ENCODE peak calls at places on chromosomes 4 and X, in seven cellular contexts. H, J, L, N, K, P and G are unnamed samples.

GRCh38 chr4:155705664-155706063 is 39.0 kb downstream of the GUCY1A1 start:
- DNase-seq in P (peak), K (no peak), L (peak), J (peak), H (peak), N (no peak), G (no peak)

GRCh38 chr4:4333265-4333706 is 43.2 kb downstream of the ZBTB49 start:
- DNase-seq in L (peak), P (no peak), N (no peak), K (no peak), H (no peak), J (peak), G (no peak)

GRCh38 chr4:185209031-185209851 is at the start of gene SNX25:
- DNase-seq in N (peak), J (peak), H (peak), P (peak), L (peak), K (peak), G (peak)

GRCh38 chrX:141405486-141405877 is 163.2 kb upstream of the SPANXC start:
- DNase-seq in L (peak), H (no peak), J (no peak), P (no peak), K (no peak), N (no peak), G (no peak)

GRCh38 chr4:76964769-76965168 is 15.2 kb downstream of the SEPTIN11 start:
- DNase-seq in K (no peak), P (no peak), N (no peak), J (no peak), L (no peak), H (no peak), G (no peak)

GRCh38 chrX:119186763-119187162 is 49.3 kb upstream of the PGRMC1 start:
- DNase-seq in P (no peak), K (no peak), J (no peak), N (no peak), H (no peak), L (no peak), G (no peak)

GRCh38 chr4:188879598-188879997 is 740.4 kb downstream of the TRIML1 start:
- DNase-seq in H (no peak), L (no peak), N (no peak), K (no peak), J (no peak), P (no peak), G (no peak)

GRCh38 chr4:81058621-81059020 is 28.1 kb downstream of the BMP3 start:
- DNase-seq in H (no peak), P (no peak), L (no peak), N (no peak), J (no peak), K (no peak), G (peak)

GRCh38 chr4:87807402-87807801 is 8.0 kb downstream of the IBSP start:
- DNase-seq in N (no peak), H (no peak), P (no peak), J (no peak), L (no peak), K (no peak), G (peak)

GRCh38 chrX:140360284-140360683 is 144.6 kb downstream of the SOX3 start:
- DNase-seq in L (no peak), H (peak), P (no peak), N (no peak), K (no peak), J (no peak), G (no peak)

GRCh38 chr4:8278421-8279287 is 9.1 kb downstream of the HTRA3 start:
- DNase-seq in J (peak), K (no peak), L (peak), P (no peak), N (no peak), H (no peak), G (no peak)

GRCh38 chr4:35689866-35690265 is 554.4 kb downstream of the ARAP2 start:
- DNase-seq in J (no peak), P (no peak), H (peak), N (no peak), K (no peak), L (peak), G (peak)

GRCh38 chr4:119139316-119139715 is 3.7 kb downstream of the MYOZ2 start:
- DNase-seq in K (no peak), N (no peak), P (no peak), J (no peak), L (no peak), H (no peak), G (no peak)

GRCh38 chrX:77299549-77299948 is 147.6 kb upstream of the FGF16 start:
- DNase-seq in P (no peak), H (no peak), N (no peak), J (no peak), L (no peak), K (no peak), G (no peak)

GRCh38 chr4:139710073-139710472 is 44.5 kb downstream of the MGST2 start:
- DNase-seq in H (no peak), P (no peak), J (peak), L (no peak), N (no peak), K (no peak), G (no peak)

GRCh38 chr4:126697748-126698147 is 935.0 kb upstream of the INTU start:
- DNase-seq in J (peak), L (no peak), K (no peak), P (no peak), H (no peak), N (no peak), G (no peak)

GRCh38 chr4:113869743-113870375 is 108.3 kb upstream of the CAMK2D start:
- DNase-seq in H (no peak), L (peak), P (no peak), K (no peak), N (no peak), J (peak), G (no peak)

GRCh38 chr4:16120720-16121119 is 36.9 kb upstream of the PROM1 start:
- DNase-seq in P (no peak), J (peak), L (no peak), N (no peak), K (peak), H (peak), G (no peak)

GRCh38 chrX:46165411-46165810 is 379.8 kb downstream of the ZNF674 start:
- DNase-seq in H (peak), K (no peak), J (peak), P (no peak), L (no peak), N (no peak), G (no peak)

GRCh38 chr4:6470502-6471302 is 1.7 kb downstream of the PPP2R2C start:
- DNase-seq in N (peak), L (peak), P (no peak), K (peak), J (peak), H (peak), G (no peak)

GRCh38 chr4:146018247-146018646 is 79.6 kb upstream of the ZNF827 start:
- DNase-seq in L (no peak), P (no peak), J (no peak), N (no peak), K (no peak), H (no peak), G (no peak)

GRCh38 chr4:146095091-146095690 is 80.3 kb upstream of the LSM6 start:
- DNase-seq in H (peak), P (peak), J (peak), N (peak), L (peak), K (no peak), G (peak)

GRCh38 chrX:41468647-41469323 is 21.6 kb downstream of the NYX start:
- DNase-seq in K (no peak), N (no peak), H (no peak), L (peak), J (peak), P (no peak), G (no peak)

DNA sequence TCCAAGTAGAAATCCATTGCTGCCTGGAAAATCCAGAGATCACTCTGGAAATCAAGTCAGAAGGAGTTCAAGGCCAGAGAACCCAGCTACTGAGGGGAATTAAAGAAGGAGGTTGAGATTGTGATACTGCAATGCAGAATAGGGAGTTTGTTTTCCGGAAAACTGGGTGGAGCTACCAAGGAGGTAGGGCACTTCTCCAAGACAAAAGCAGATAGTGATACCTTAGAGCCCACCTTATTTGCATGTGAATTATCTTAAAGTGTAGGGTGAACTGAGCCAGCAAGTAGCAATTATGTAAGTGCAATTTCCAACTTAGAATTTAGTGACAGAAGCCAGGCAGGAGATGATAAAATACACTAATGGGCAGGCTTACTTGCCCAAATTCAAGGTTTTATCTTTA is 178.9 kb downstream of the MID1 start:
- DNase-seq in H (no peak), N (no peak), K (no peak), J (no peak), P (no peak), L (no peak), G (no peak)
- H3K23ac ChIP-seq in H (no peak), N (no peak), K (no peak), J (no peak), P (no peak), L (no peak), G (no peak)

GRCh38 chr4:147928400-147928799 is 196.5 kb downstream of the ARHGAP10 start:
- DNase-seq in P (no peak), K (no peak), H (no peak), J (peak), L (no peak), N (no peak), G (no peak)
- H3K4me2 ChIP-seq in P (no peak), K (no peak), H (no peak), J (peak), L (no peak), N (no peak), G (no peak)

GRCh38 chr4:108398326-108398725 is 222.1 kb upstream of the RPL34 start:
- DNase-seq in K (no peak), P (no peak), N (no peak), H (no peak), J (no peak), L (no peak), G (peak)
- H3K23ac ChIP-seq in K (no peak), P (no peak), N (no peak), H (no peak), J (no peak), L (no peak), G (no peak)

GRCh38 chr4:9953089-9953488 is 68.2 kb downstream of the SLC2A9 start:
- DNase-seq in N (no peak), K (no peak), H (no peak), J (no peak), L (no peak), P (no peak), G (no peak)

GRCh38 chr4:9946171-9946570 is 75.1 kb downstream of the SLC2A9 start:
- DNase-seq in P (no peak), N (no peak), K (no peak), J (no peak), H (no peak), L (no peak), G (no peak)

GRCh38 chr4:9947168-9948062 is 73.9 kb downstream of the SLC2A9 start:
- DNase-seq in L (no peak), H (no peak), J (no peak), K (no peak), P (no peak), N (peak), G (no peak)

GRCh38 chr4:9952415-9952950 is 68.8 kb downstream of the SLC2A9 start:
- DNase-seq in J (no peak), L (no peak), P (no peak), H (peak), K (peak), N (no peak), G (no peak)

DNA sequence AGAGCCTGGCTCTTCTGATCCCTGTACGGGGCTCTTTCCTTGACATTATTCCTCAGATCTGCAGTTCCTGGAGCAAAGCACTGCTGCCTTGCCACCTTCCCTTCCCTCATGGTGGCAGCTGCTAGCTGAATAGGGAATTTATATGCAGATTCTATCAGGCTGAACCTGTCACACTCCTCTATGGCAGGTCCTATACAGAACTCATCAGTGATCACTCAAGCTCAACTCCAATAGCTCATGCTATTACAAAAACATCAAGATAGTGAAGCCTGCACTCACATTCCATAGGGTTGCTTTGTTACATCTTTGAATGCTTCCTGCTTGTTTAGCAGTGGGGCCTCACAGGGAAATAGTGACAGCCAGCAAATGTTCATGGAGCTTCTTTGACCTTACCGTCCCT is 71.7 kb downstream of the SLC2A9 start:
- DNase-seq in N (peak), J (no peak), P (no peak), L (no peak), H (no peak), K (no peak), G (no peak)
- H3K4me2 ChIP-seq in N (no peak), J (no peak), P (no peak), L (no peak), H (no peak), K (no peak), G (no peak)

GRCh38 chr4:40040908-40041307 is 15.7 kb upstream of the N4BP2 start:
- DNase-seq in L (no peak), K (no peak), H (no peak), P (no peak), J (no peak), N (no peak), G (no peak)
- H3K23ac ChIP-seq in L (no peak), K (no peak), H (no peak), P (no peak), J (no peak), N (no peak), G (no peak)

GRCh38 chrX:104450316-104450715 is 115.7 kb upstream of the IL1RAPL2 start:
- DNase-seq in K (no peak), H (no peak), L (no peak), J (no peak), P (no peak), N (no peak), G (no peak)
- H3K4me2 ChIP-seq in K (no peak), H (no peak), L (no peak), J (no peak), P (no peak), N (no peak), G (no peak)

GRCh38 chr4:58113083-58113482 is 1002.9 kb upstream of the IGFBP7 start:
- DNase-seq in H (no peak), P (no peak), L (no peak), K (no peak), J (no peak), N (no peak), G (no peak)
- H3K23ac ChIP-seq in H (no peak), P (no peak), L (no peak), K (no peak), J (no peak), N (no peak), G (no peak)

GRCh38 chr4:28464823-28465222 is 1604.2 kb downstream of the STIM2 start:
- DNase-seq in H (no peak), J (no peak), N (no peak), K (no peak), L (no peak), P (no peak), G (no peak)

GRCh38 chr4:28462766-28463165 is 1602.1 kb downstream of the STIM2 start:
- DNase-seq in P (no peak), J (peak), L (no peak), K (no peak), N (no peak), H (peak), G (no peak)

DNA sequence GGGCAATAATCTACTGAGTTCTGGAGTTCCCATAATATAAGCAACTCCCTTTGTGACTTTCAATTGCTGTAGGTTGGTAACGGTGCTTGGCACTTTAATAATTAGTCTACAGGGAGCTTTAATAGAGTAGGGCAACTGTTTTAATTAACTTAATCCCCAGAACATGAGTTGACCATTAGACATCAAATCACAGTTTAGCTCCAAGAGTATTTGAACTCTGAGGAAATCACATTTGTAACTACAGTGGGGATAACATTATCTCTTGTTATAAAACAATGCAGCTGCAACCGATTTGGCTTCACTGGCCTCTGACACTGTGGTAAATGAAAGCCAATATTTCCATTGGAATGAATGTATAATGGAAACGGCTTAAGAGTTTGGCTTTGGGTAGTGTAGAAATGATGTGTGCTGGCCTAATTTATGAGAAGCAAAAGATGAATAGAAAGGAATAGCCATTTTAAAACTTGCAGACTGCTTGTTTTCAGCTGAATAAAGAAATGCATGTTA is 1602.6 kb downstream of the STIM2 start:
- DNase-seq in H (no peak), J (peak), P (no peak), N (no peak), L (no peak), K (no peak), G (no peak)
- H3K4me2 ChIP-seq in H (no peak), J (no peak), P (no peak), N (no peak), L (no peak), K (no peak), G (no peak)

DNA sequence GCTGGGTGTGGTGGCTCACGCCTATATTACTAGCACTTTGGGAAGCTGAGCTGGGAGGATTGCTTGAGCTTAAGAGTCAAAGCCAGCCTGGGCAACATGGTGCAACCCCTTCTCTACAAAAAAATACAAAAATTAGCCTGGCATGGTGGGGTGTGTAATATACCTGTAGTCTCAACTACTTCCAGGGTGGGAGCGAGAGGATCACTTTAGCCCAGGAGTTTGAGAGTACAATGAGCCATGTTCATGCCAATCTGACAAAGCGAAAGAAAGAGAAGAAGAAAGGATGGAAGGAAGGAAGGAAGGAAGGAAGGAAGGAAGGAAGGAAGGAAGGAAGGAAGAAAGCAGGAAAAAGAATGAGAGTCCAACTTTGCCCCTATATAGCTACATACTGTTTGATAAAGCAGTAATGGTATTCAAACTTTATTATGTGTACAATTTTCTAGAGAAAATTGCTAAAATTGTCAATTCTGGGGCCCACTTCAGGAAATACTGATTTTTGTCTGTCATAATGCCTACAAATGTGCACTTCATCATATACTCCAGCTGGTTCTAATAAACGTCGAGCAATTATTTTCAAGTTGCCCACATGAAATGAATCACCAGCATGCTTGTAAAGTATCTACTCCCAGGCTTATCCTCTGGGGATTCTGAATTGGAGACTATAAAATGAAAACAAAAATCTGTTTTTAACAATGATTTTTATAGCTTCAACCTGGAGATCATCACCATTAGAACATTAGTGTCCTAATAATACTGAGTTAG is 132.3 kb downstream of the NDST4 start:
- DNase-seq in J (no peak), K (no peak), H (no peak), P (no peak), N (no peak), L (no peak), G (no peak)
- H3K23ac ChIP-seq in J (no peak), K (no peak), H (no peak), P (no peak), N (no peak), L (no peak), G (no peak)